ENCODE peak calls at places on chromosomes 12 and 14, in seven cellular contexts. One of them, this sample, is unnamed.

GRCh38 chr14:99190696-99191662 is 81.0 kb downstream of the BCL11B start:
- DNase-seq in uterus: no peak
- DNase-seq in HFFc6: no peak
- DNase-seq in choroid plexus epithelial cell: no peak
- DNase-seq in endothelial cell: no peak
- DNase-seq in left ventricle myocardium inferior: no peak
- DNase-seq in AG10803: no peak
- DNase-seq in this sample: no peak

GRCh38 chr14:74144789-74145188 is 60.0 kb downstream of the LIN52 start:
- DNase-seq in uterus: no peak
- DNase-seq in HFFc6: no peak
- DNase-seq in choroid plexus epithelial cell: no peak
- DNase-seq in endothelial cell: no peak
- DNase-seq in left ventricle myocardium inferior: no peak
- DNase-seq in AG10803: no peak
- DNase-seq in this sample: no peak

GRCh38 chr12:94180558-94181296 is 32.4 kb downstream of the PLXNC1 start:
- DNase-seq in uterus: no peak
- DNase-seq in HFFc6: no peak
- DNase-seq in choroid plexus epithelial cell: no peak
- DNase-seq in endothelial cell: no peak
- DNase-seq in left ventricle myocardium inferior: no peak
- DNase-seq in AG10803: no peak
- DNase-seq in this sample: no peak

GRCh38 chr14:81143793-81144192 is 77.0 kb downstream of the GTF2A1 start:
- DNase-seq in uterus: no peak
- DNase-seq in HFFc6: no peak
- DNase-seq in choroid plexus epithelial cell: no peak
- DNase-seq in endothelial cell: no peak
- DNase-seq in left ventricle myocardium inferior: no peak
- DNase-seq in AG10803: no peak
- DNase-seq in this sample: no peak

GRCh38 chr12:101857043-101857558 is 20.3 kb upstream of the DRAM1 start:
- DNase-seq in uterus: no peak
- DNase-seq in HFFc6: peak
- DNase-seq in choroid plexus epithelial cell: peak
- DNase-seq in endothelial cell: no peak
- DNase-seq in left ventricle myocardium inferior: no peak
- DNase-seq in AG10803: peak
- DNase-seq in this sample: no peak

GRCh38 chr14:68458840-68459469 is 333.9 kb downstream of the ZFP36L1 start:
- DNase-seq in uterus: peak
- DNase-seq in HFFc6: peak
- DNase-seq in choroid plexus epithelial cell: peak
- DNase-seq in endothelial cell: peak
- DNase-seq in left ventricle myocardium inferior: peak
- DNase-seq in AG10803: peak
- DNase-seq in this sample: no peak

GRCh38 chr12:42180990-42181611 is 36.4 kb upstream of the GXYLT1 start:
- DNase-seq in uterus: no peak
- DNase-seq in HFFc6: no peak
- DNase-seq in choroid plexus epithelial cell: peak
- DNase-seq in endothelial cell: no peak
- DNase-seq in left ventricle myocardium inferior: no peak
- DNase-seq in AG10803: peak
- DNase-seq in this sample: no peak

GRCh38 chr14:22472935-22473854 is 115.8 kb downstream of the DAD1 start:
- DNase-seq in uterus: peak
- DNase-seq in HFFc6: no peak
- DNase-seq in choroid plexus epithelial cell: peak
- DNase-seq in endothelial cell: peak
- DNase-seq in left ventricle myocardium inferior: no peak
- DNase-seq in AG10803: peak
- DNase-seq in this sample: no peak

GRCh38 chr12:10205251-10205807 is 7.3 kb upstream of the GABARAPL1 start:
- DNase-seq in uterus: no peak
- DNase-seq in HFFc6: peak
- DNase-seq in choroid plexus epithelial cell: peak
- DNase-seq in endothelial cell: no peak
- DNase-seq in left ventricle myocardium inferior: no peak
- DNase-seq in AG10803: peak
- DNase-seq in this sample: no peak

GRCh38 chr12:30807695-30808034 is 52.9 kb upstream of the CAPRIN2 start:
- DNase-seq in uterus: no peak
- DNase-seq in HFFc6: no peak
- DNase-seq in choroid plexus epithelial cell: no peak
- DNase-seq in endothelial cell: no peak
- DNase-seq in left ventricle myocardium inferior: no peak
- DNase-seq in AG10803: no peak
- DNase-seq in this sample: no peak

GRCh38 chr12:104763163-104763805 is 194.8 kb downstream of the SLC41A2 start:
- DNase-seq in uterus: no peak
- DNase-seq in HFFc6: peak
- DNase-seq in choroid plexus epithelial cell: peak
- DNase-seq in endothelial cell: no peak
- DNase-seq in left ventricle myocardium inferior: no peak
- DNase-seq in AG10803: no peak
- DNase-seq in this sample: no peak

GRCh38 chr12:92784795-92785562 is 82.2 kb downstream of the PLEKHG7 start:
- DNase-seq in uterus: no peak
- DNase-seq in HFFc6: peak
- DNase-seq in choroid plexus epithelial cell: peak
- DNase-seq in endothelial cell: peak
- DNase-seq in left ventricle myocardium inferior: no peak
- DNase-seq in AG10803: peak
- DNase-seq in this sample: no peak

GRCh38 chr14:59337151-59337611 is 128.0 kb downstream of the GPR135 start:
- DNase-seq in uterus: peak
- DNase-seq in HFFc6: peak
- DNase-seq in choroid plexus epithelial cell: peak
- DNase-seq in endothelial cell: no peak
- DNase-seq in left ventricle myocardium inferior: peak
- DNase-seq in AG10803: peak
- DNase-seq in this sample: no peak

GRCh38 chr12:108772247-108772646 is 40.9 kb upstream of the CORO1C start:
- DNase-seq in uterus: no peak
- DNase-seq in HFFc6: no peak
- DNase-seq in choroid plexus epithelial cell: no peak
- DNase-seq in endothelial cell: no peak
- DNase-seq in left ventricle myocardium inferior: peak
- DNase-seq in AG10803: no peak
- DNase-seq in this sample: no peak

GRCh38 chr14:99034711-99035171 is 237.3 kb downstream of the BCL11B start:
- DNase-seq in uterus: no peak
- DNase-seq in HFFc6: no peak
- DNase-seq in choroid plexus epithelial cell: no peak
- DNase-seq in endothelial cell: no peak
- DNase-seq in left ventricle myocardium inferior: no peak
- DNase-seq in AG10803: no peak
- DNase-seq in this sample: peak

GRCh38 chr14:65098586-65098985 is 3.7 kb downstream of the MAX start:
- DNase-seq in uterus: no peak
- DNase-seq in HFFc6: no peak
- DNase-seq in choroid plexus epithelial cell: peak
- DNase-seq in endothelial cell: no peak
- DNase-seq in left ventricle myocardium inferior: no peak
- DNase-seq in AG10803: peak
- DNase-seq in this sample: no peak

GRCh38 chr12:38113991-38114390 is 202.6 kb upstream of the ALG10B start:
- DNase-seq in uterus: no peak
- DNase-seq in HFFc6: no peak
- DNase-seq in choroid plexus epithelial cell: no peak
- DNase-seq in endothelial cell: no peak
- DNase-seq in left ventricle myocardium inferior: no peak
- DNase-seq in AG10803: no peak
- DNase-seq in this sample: no peak

GRCh38 chr12:66156654-66157053 is 13.1 kb downstream of the TMBIM4 start:
- DNase-seq in uterus: no peak
- DNase-seq in HFFc6: no peak
- DNase-seq in choroid plexus epithelial cell: no peak
- DNase-seq in endothelial cell: no peak
- DNase-seq in left ventricle myocardium inferior: no peak
- DNase-seq in AG10803: no peak
- DNase-seq in this sample: no peak

GRCh38 chr14:22598896-22599244 is 770 bp downstream of the ABHD4 start:
- DNase-seq in uterus: peak
- DNase-seq in HFFc6: peak
- DNase-seq in choroid plexus epithelial cell: peak
- DNase-seq in endothelial cell: no peak
- DNase-seq in left ventricle myocardium inferior: no peak
- DNase-seq in AG10803: peak
- DNase-seq in this sample: no peak

DNA sequence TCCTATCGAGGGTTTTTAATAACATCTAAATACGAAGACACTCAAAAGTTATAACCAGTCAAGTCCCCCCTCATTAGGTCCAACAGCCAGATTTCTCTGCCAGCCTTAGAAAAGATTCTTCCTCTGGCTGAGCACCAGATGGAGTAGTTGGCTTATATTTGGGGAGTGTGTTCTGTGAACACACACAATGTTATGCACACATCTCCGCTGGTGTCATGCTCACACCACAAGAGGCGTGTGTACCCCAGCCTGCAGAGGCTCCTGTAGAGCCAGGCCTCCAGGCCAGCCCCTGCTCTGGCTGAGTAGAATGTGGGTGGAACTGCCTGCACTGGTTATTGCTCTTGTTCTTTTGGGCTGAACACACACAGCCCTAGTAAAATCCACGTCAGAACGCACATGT is 64.0 kb downstream of the PIWIL1 start:
- DNase-seq in uterus: no peak
- DNase-seq in HFFc6: no peak
- DNase-seq in choroid plexus epithelial cell: no peak
- DNase-seq in endothelial cell: no peak
- DNase-seq in left ventricle myocardium inferior: no peak
- DNase-seq in AG10803: no peak
- DNase-seq in this sample: no peak
- TF ChIP-seq CTCF in uterus: no peak
- TF ChIP-seq CTCF in HFFc6: no peak
- TF ChIP-seq CTCF in choroid plexus epithelial cell: no peak
- TF ChIP-seq CTCF in endothelial cell: no peak
- TF ChIP-seq CTCF in left ventricle myocardium inferior: peak
- TF ChIP-seq CTCF in AG10803: no peak
- TF ChIP-seq CTCF in this sample: peak

DNA sequence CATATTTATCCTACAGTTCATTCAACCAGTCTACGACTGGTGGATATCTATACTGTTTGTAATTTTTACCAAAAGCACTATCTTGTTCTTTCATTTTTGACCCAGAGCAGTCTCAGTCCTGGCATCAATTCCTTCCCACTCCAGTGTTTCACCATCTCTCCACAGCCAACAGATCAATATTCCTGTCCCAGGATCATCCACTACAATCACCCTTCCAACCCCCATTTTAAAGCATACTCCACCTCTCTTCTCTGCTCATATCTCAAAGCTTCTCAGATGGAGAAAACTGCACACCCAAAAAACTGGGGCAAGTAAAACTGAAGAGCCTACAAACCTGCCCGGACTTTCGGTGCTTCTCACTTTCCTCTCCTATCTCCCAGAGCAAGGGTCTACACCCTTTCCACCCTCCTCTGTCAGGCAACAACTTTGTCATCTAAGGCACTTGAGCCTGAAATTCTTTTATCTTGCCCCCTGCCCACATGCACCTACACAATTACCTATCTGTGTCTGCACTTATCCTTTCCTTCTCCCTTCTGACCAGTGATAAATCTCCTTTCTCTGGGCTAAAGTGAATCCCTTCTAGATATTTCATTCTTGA is 4.1 kb upstream of the PIP4K2C start:
- DNase-seq in uterus: no peak
- DNase-seq in HFFc6: no peak
- DNase-seq in choroid plexus epithelial cell: no peak
- DNase-seq in endothelial cell: no peak
- DNase-seq in left ventricle myocardium inferior: no peak
- DNase-seq in AG10803: no peak
- DNase-seq in this sample: no peak
- TF ChIP-seq CTCF in uterus: no peak
- TF ChIP-seq CTCF in HFFc6: no peak
- TF ChIP-seq CTCF in choroid plexus epithelial cell: no peak
- TF ChIP-seq CTCF in endothelial cell: no peak
- TF ChIP-seq CTCF in left ventricle myocardium inferior: no peak
- TF ChIP-seq CTCF in AG10803: no peak
- TF ChIP-seq CTCF in this sample: no peak

DNA sequence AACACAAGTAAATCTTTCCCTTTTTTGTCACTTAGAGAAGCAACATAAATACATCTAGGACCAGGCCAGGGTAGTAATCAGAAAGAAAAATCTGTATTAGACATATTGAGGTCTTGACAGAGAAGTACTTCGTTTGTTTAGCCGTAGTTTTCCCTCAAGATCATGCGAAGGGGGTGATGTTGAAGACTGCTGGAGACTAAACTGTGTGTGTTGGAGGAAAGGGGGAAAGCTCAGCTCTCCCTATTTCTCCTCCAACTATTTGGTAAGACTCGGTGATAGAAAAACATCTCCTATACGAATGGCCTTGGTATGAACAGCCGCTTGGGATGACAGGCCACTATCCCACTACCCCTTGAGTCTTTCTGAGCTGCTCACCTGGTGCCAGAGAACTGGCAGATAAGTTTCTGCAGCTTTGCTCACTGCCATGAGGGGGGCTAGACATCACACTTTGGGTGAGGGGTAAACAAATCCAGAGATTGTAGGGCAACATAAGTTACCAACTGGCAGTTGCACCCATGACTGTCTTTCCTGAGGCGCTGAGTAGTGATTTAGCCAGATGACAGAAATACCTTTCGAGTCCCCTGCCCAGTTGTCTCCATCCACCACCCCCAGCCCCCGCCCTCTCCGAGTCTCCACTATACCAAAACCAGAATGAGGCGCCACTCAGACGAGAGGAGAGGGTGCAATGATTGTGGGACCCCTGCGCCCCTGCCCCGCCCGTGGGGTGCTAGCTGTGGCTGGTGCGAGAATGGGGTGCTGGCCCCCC is 685 bp downstream of the VAMP1 start:
- DNase-seq in uterus: no peak
- DNase-seq in HFFc6: no peak
- DNase-seq in choroid plexus epithelial cell: no peak
- DNase-seq in endothelial cell: no peak
- DNase-seq in left ventricle myocardium inferior: no peak
- DNase-seq in AG10803: no peak
- DNase-seq in this sample: no peak
- TF ChIP-seq CTCF in uterus: no peak
- TF ChIP-seq CTCF in HFFc6: no peak
- TF ChIP-seq CTCF in choroid plexus epithelial cell: no peak
- TF ChIP-seq CTCF in endothelial cell: no peak
- TF ChIP-seq CTCF in left ventricle myocardium inferior: no peak
- TF ChIP-seq CTCF in AG10803: no peak
- TF ChIP-seq CTCF in this sample: no peak

DNA sequence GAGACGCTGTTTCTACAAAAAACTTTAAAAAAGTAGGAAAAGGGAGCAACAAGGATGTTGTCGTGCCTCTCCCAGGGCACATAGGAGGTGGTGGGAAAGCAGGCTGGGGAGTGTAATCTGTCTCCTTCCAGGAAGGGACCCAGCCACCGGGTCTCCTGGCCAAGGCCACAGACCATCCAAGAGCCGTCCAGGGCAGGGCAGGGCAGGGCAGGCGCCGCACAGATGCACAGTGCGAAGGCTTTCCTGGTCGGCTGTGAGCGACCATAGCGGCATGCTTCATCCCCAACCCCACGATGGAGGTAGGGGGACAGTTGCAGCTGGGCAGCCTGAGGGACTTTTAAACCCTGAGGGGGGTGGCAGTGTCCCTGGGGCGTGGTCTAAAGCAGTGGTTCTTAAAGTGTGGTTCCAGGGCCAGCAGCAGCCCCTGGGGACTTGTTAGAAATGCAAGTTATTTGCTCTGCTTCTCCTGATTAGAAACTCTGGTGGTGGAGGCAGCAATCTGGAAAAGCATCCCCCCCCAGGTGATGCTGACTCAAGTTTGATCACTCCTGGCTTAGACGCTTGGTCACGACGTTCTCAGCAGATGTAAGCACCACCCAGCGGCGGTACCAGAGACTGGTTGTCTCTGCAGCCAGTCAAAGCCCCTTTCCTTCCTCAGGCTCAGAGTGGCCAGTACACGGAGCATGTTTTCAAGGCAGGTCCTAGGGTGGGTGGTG is 197.4 kb upstream of the PRMT8 start:
- DNase-seq in uterus: no peak
- DNase-seq in HFFc6: peak
- DNase-seq in choroid plexus epithelial cell: peak
- DNase-seq in endothelial cell: no peak
- DNase-seq in left ventricle myocardium inferior: no peak
- DNase-seq in AG10803: peak
- DNase-seq in this sample: no peak
- TF ChIP-seq CTCF in uterus: no peak
- TF ChIP-seq CTCF in HFFc6: peak
- TF ChIP-seq CTCF in choroid plexus epithelial cell: no peak
- TF ChIP-seq CTCF in endothelial cell: no peak
- TF ChIP-seq CTCF in left ventricle myocardium inferior: peak
- TF ChIP-seq CTCF in AG10803: peak
- TF ChIP-seq CTCF in this sample: no peak

This sample was measured in type B pancreatic cell.